ENCODE peak calls at places on chromosome 15, in five cellular contexts. B is mammary epithelial cell, T is NB4, K is endothelial cell, D is progenitor cell of endocrine pancreas. S is an unnamed sample.

GRCh38 chr15:40769310-40770146 is at the start of gene C15orf62:
- DNase-seq in T (peak), B (peak), D (no peak), K (no peak), S (no peak)

GRCh38 chr15:29924750-29925149 is 102.5 kb upstream of the TJP1 start:
- DNase-seq in K (peak), D (peak), T (no peak), B (peak), S (peak)

GRCh38 chr15:41115652-41116115 is 396 bp downstream of the INO80 start:
- DNase-seq in K (peak), D (no peak), B (peak), T (peak), S (peak)

GRCh38 chr15:84880007-84880406 is 4.5 kb upstream of the SLC28A1 start:
- DNase-seq in D (no peak), K (no peak), T (no peak), B (no peak), S (no peak)

GRCh38 chr15:100252779-100253417 is 88.9 kb downstream of the ADAMTS17 start:
- DNase-seq in B (no peak), D (no peak), K (no peak), T (no peak), S (no peak)

GRCh38 chr15:34691024-34691423 is 63.8 kb downstream of the GJD2 start:
- DNase-seq in B (peak), D (no peak), T (no peak), K (no peak), S (peak)

GRCh38 chr15:49645937-49646336 is 25.1 kb downstream of the DTWD1 start:
- DNase-seq in B (peak), K (no peak), D (no peak), T (no peak), S (peak)

GRCh38 chr15:31481157-31481556 is 154.5 kb downstream of the KLF13 start:
- DNase-seq in K (no peak), D (no peak), T (no peak), B (no peak), S (no peak)

GRCh38 chr15:81506071-81506470 is 132.1 kb upstream of the TMC3 start:
- DNase-seq in B (peak), K (no peak), T (no peak), D (no peak), S (no peak)

GRCh38 chr15:44084728-44085127 is 110.3 kb downstream of the FRMD5 start:
- DNase-seq in B (peak), T (no peak), K (no peak), D (no peak), S (no peak)

DNA sequence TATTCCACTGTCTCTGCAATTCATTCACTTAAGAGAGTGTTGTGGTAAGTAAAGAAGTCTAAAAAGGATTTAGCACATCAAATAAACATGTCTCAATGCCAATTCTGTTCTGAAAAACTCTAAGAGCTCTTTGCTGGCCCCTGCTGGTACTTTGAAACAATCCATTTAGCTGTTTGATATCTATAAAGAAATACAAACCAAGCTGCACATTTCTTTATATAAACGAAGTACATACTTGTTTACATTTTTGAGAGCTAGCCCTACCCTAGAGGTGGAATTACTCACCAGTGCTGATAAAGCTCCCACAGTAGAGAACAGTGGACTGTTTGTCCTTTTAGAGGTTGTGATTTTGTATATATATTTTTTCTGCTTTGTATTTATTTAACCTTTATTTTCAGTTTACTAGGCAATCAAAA is 75.5 kb downstream of the NEDD4 start:
- DNase-seq in D (no peak), T (peak), B (peak), K (no peak), S (peak)
- TF ChIP-seq CTCF in D (peak), T (peak), B (peak), K (peak), S (peak)

GRCh38 chr15:74837482-74837881 is 5.5 kb downstream of the ULK3 start:
- DNase-seq in T (no peak), K (no peak), B (no peak), D (no peak), S (no peak)
- TF ChIP-seq CTCF in T (no peak), K (no peak), B (peak), D (no peak), S (no peak)

GRCh38 chr15:60932051-60932915 is 296.8 kb downstream of the RORA start:
- DNase-seq in D (no peak), T (peak), B (peak), K (no peak), S (peak)
- TF ChIP-seq CTCF in D (no peak), T (no peak), B (peak), K (no peak), S (no peak)

DNA sequence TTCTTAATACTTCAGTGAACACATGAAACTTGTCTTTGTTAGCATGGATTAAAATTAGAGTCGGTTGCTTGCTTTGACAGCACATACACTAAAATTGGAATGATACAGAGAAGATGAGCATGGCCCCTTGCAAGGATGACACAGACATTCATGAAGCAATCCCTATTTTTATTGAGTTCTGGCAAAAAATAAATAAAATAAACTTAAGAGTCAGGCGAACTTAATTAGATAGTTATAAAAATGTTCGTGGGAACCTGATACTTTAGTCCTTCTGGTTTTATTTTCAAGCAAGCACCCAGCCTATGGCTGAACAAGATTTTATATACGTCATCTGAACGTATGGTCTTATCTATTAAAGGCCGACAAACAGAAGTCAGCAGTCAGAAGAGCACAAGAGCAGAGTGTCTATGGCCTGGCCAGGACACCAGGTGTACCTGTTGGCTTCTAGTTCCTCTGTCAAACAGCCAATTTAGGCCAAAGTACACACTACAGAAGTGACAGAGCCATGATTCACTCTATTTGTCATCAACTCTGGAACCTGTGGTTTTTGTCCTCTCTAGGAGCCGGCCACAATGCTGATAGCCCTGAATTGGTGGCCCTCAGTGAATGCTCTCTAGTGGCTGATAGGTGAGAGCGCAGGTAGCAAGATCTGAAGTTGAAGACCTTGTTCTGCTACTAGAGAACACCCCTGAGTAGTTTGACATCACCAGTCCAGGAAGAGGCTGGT is 64.3 kb downstream of the LEO1 start:
- DNase-seq in B (peak), K (no peak), T (no peak), D (no peak), S (no peak)
- TF ChIP-seq CTCF in B (peak), K (no peak), T (no peak), D (peak), S (no peak)

DNA sequence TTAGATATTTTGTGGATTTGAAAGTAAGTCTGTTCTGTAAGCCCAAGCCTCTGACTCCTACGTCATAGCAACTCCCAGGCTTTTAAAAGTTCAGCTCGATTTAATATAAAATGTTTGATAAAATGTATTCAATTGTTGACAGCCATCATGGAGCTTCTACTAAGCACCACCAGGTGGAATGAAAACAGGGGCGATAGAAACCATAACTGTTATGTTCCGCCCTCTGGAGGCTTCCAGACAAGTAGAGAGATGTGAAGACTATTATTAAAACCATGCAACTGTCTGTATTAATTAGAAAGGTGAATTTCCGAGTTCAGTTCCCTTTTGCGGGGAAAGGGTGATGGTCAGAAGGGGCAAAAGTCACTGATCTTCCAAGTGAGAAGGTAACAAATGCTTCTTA is 292.2 kb downstream of the NR2F2 start:
- DNase-seq in K (no peak), D (no peak), B (no peak), T (no peak), S (no peak)
- TF ChIP-seq CTCF in K (no peak), D (no peak), B (no peak), T (no peak), S (no peak)

GRCh38 chr15:62739507-62739906 is 303.0 kb upstream of the TPM1 start:
- DNase-seq in K (no peak), B (peak), D (no peak), T (no peak), S (peak)

GRCh38 chr15:62740141-62741004 is 302.2 kb upstream of the TPM1 start:
- DNase-seq in D (no peak), K (no peak), B (no peak), T (no peak), S (peak)

GRCh38 chr15:62745621-62746180 is 296.8 kb upstream of the TPM1 start:
- DNase-seq in D (no peak), T (no peak), K (no peak), B (no peak), S (no peak)

GRCh38 chr15:62741106-62741505 is 301.4 kb upstream of the TPM1 start:
- DNase-seq in D (no peak), K (no peak), T (no peak), B (no peak), S (no peak)

DNA sequence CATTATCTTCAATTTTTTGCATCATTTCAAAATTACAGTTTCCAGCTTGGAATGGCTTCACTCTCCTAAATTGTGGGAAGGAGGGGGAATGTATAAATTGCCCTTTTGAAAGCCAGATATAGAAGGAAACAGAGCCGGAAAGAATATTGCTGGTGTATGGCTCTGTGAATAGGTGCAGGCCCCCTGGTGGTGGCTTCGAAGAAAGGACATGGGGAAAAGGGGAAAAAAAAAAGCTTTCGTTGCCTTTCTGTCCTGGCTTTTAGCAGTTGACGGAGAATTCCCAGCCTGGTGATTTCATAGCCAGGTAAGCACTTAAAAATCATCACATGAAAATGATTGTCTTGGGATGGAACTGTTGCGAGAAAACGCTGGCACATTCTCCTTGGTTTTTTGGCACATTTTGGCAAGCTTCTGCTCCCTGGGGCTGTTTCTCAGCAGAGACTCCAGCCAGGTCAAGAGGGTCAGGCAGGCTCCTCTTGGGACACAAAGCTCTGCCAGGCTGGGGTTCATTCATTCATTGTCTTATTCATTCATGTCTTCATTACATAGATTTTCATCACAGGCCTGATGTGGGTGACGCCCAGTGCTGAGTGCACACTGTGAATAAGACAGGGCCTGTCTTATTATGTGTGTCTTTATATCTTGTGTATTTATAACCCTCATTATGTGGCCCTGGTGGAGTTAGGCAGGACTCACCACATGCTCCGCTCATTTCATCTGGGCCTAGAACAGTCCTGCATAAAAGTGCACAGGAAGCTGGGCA is 300.0 kb upstream of the TPM1 start:
- DNase-seq in B (peak), T (peak), K (peak), D (no peak), S (peak)
- TF ChIP-seq CTCF in B (peak), T (peak), K (peak), D (peak), S (peak)

DNA sequence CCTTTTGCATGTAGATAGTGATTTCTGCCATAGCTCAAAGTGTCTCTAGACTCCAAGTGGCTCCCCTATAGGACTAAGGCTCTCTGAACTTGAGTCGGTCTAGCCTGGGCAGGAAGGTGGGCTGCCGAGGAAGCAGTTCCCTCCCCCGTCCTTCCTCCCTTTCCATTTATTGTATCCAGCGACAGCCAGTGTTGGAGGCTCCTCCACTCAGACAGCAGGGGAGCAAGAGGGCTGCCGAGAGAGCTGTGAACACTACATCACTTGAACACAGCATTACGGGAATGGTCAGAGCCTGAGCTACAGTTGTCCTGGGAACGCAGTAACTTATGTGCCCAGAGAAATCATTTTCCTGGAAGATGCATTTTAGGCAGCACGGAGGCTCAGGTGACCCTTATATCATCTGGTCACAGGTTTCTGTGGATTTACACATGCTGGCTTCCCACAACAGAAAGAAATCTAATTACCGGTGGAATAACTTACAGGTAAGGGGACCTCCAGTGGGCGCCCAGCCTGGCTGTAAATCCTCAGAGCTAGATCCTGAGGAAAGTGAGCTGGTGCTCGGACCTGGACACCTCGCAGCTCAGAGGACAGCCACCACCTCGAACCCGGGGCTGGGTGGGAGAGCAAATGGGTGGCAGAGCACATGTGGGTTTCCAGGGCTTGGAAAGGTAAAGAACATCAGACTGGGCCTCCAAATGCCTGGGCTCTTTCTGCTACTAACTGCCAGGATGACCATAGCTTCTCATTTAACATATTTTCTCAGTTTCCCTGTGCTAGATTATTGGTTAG is 197.1 kb downstream of the UACA start:
- DNase-seq in T (no peak), D (no peak), B (no peak), K (peak), S (no peak)
- TF ChIP-seq CTCF in T (no peak), D (no peak), B (no peak), K (no peak), S (no peak)

GRCh38 chr15:79432345-79433311 is 492 bp downstream of the MINAR1 start:
- DNase-seq in D (no peak), B (peak), K (no peak), T (no peak), S (no peak)

GRCh38 chr15:79434361-79434760 is 2.2 kb downstream of the MINAR1 start:
- DNase-seq in B (no peak), T (no peak), D (no peak), K (no peak), S (no peak)

GRCh38 chr15:79433610-79434009 is 1.5 kb downstream of the MINAR1 start:
- DNase-seq in D (no peak), B (no peak), T (no peak), K (peak), S (no peak)

GRCh38 chr15:79430901-79431635 is 1.1 kb upstream of the MINAR1 start:
- DNase-seq in B (no peak), T (no peak), K (no peak), D (no peak), S (no peak)

GRCh38 chr15:79431636-79432344 is at the start of gene MINAR1:
- DNase-seq in K (peak), D (peak), B (peak), T (no peak), S (peak)
- TF ChIP-seq CTCF in K (no peak), D (peak), B (no peak), T (no peak), S (no peak)